ENCODE peak calls at places on chromosomes 7 and 10, in five cellular contexts. One of them, this sample, is unnamed.

GRCh38 chr7:69670701-69671100 is 72.4 kb downstream of the AUTS2 start:
- DNase-seq in psoas muscle: no peak
- DNase-seq in MG63: no peak
- DNase-seq in fibroblast of mammary gland: peak
- DNase-seq in activated T-helper 9 cell treated with anti-CD3 and anti-CD28 coated beads, Interleukin-2, amount 50 U/mL, for 16 hours: no peak
- DNase-seq in this sample: peak

GRCh38 chr7:66683770-66684123 is 55.1 kb downstream of the KCTD7 start:
- DNase-seq in fibroblast of mammary gland: no peak
- DNase-seq in activated T-helper 9 cell treated with anti-CD3 and anti-CD28 coated beads, Interleukin-2, amount 50 U/mL, for 16 hours: no peak
- DNase-seq in psoas muscle: no peak
- DNase-seq in MG63: no peak
- DNase-seq in this sample: no peak

GRCh38 chr10:115948415-115948814 is 324.6 kb downstream of the GFRA1 start:
- DNase-seq in fibroblast of mammary gland: peak
- DNase-seq in activated T-helper 9 cell treated with anti-CD3 and anti-CD28 coated beads, Interleukin-2, amount 50 U/mL, for 16 hours: no peak
- DNase-seq in MG63: no peak
- DNase-seq in psoas muscle: no peak
- DNase-seq in this sample: no peak

GRCh38 chr7:16433568-16434122 is 12.3 kb upstream of the CRPPA start:
- DNase-seq in activated T-helper 9 cell treated with anti-CD3 and anti-CD28 coated beads, Interleukin-2, amount 50 U/mL, for 16 hours: no peak
- DNase-seq in fibroblast of mammary gland: no peak
- DNase-seq in MG63: no peak
- DNase-seq in psoas muscle: no peak
- DNase-seq in this sample: no peak

GRCh38 chr7:23347007-23347681 is 48.0 kb downstream of the MALSU1 start:
- DNase-seq in fibroblast of mammary gland: no peak
- DNase-seq in psoas muscle: no peak
- DNase-seq in activated T-helper 9 cell treated with anti-CD3 and anti-CD28 coated beads, Interleukin-2, amount 50 U/mL, for 16 hours: no peak
- DNase-seq in MG63: peak
- DNase-seq in this sample: no peak

GRCh38 chr10:93030409-93030808 is 30.2 kb upstream of the CYP26C1 start:
- DNase-seq in MG63: no peak
- DNase-seq in psoas muscle: no peak
- DNase-seq in fibroblast of mammary gland: peak
- DNase-seq in activated T-helper 9 cell treated with anti-CD3 and anti-CD28 coated beads, Interleukin-2, amount 50 U/mL, for 16 hours: no peak
- DNase-seq in this sample: peak

GRCh38 chr7:12322287-12322902 is 81.3 kb downstream of the VWDE start:
- DNase-seq in activated T-helper 9 cell treated with anti-CD3 and anti-CD28 coated beads, Interleukin-2, amount 50 U/mL, for 16 hours: no peak
- DNase-seq in MG63: no peak
- DNase-seq in psoas muscle: no peak
- DNase-seq in fibroblast of mammary gland: peak
- DNase-seq in this sample: no peak

GRCh38 chr7:101243786-101244384 is 996 bp downstream of the FIS1 start:
- DNase-seq in MG63: no peak
- DNase-seq in psoas muscle: no peak
- DNase-seq in activated T-helper 9 cell treated with anti-CD3 and anti-CD28 coated beads, Interleukin-2, amount 50 U/mL, for 16 hours: no peak
- DNase-seq in fibroblast of mammary gland: peak
- DNase-seq in this sample: peak

GRCh38 chr10:97333601-97334369 is 744 bp downstream of the FRAT2 start:
- DNase-seq in MG63: peak
- DNase-seq in fibroblast of mammary gland: peak
- DNase-seq in psoas muscle: peak
- DNase-seq in activated T-helper 9 cell treated with anti-CD3 and anti-CD28 coated beads, Interleukin-2, amount 50 U/mL, for 16 hours: peak
- DNase-seq in this sample: peak

GRCh38 chr10:7412482-7413251 is 1.8 kb upstream of the SFMBT2 start:
- DNase-seq in MG63: no peak
- DNase-seq in activated T-helper 9 cell treated with anti-CD3 and anti-CD28 coated beads, Interleukin-2, amount 50 U/mL, for 16 hours: no peak
- DNase-seq in fibroblast of mammary gland: no peak
- DNase-seq in psoas muscle: peak
- DNase-seq in this sample: no peak

GRCh38 chr7:83936056-83936703 is 258.4 kb downstream of the SEMA3A start:
- DNase-seq in fibroblast of mammary gland: peak
- DNase-seq in psoas muscle: peak
- DNase-seq in MG63: peak
- DNase-seq in activated T-helper 9 cell treated with anti-CD3 and anti-CD28 coated beads, Interleukin-2, amount 50 U/mL, for 16 hours: no peak
- DNase-seq in this sample: peak

GRCh38 chr7:18494821-18495408 is 634 bp upstream of the HDAC9 start:
- DNase-seq in MG63: peak
- DNase-seq in fibroblast of mammary gland: peak
- DNase-seq in activated T-helper 9 cell treated with anti-CD3 and anti-CD28 coated beads, Interleukin-2, amount 50 U/mL, for 16 hours: no peak
- DNase-seq in psoas muscle: no peak
- DNase-seq in this sample: no peak

GRCh38 chr10:74500026-74500704 is 326.2 kb upstream of the KAT6B start:
- DNase-seq in psoas muscle: no peak
- DNase-seq in MG63: no peak
- DNase-seq in activated T-helper 9 cell treated with anti-CD3 and anti-CD28 coated beads, Interleukin-2, amount 50 U/mL, for 16 hours: no peak
- DNase-seq in fibroblast of mammary gland: peak
- DNase-seq in this sample: no peak

GRCh38 chr10:132037676-132037975 is 28.1 kb upstream of the JAKMIP3 start:
- DNase-seq in activated T-helper 9 cell treated with anti-CD3 and anti-CD28 coated beads, Interleukin-2, amount 50 U/mL, for 16 hours: no peak
- DNase-seq in MG63: no peak
- DNase-seq in psoas muscle: no peak
- DNase-seq in fibroblast of mammary gland: no peak
- DNase-seq in this sample: no peak

GRCh38 chr7:156327916-156328315 is 312.7 kb upstream of the RNF32 start:
- DNase-seq in psoas muscle: no peak
- DNase-seq in fibroblast of mammary gland: no peak
- DNase-seq in activated T-helper 9 cell treated with anti-CD3 and anti-CD28 coated beads, Interleukin-2, amount 50 U/mL, for 16 hours: no peak
- DNase-seq in MG63: no peak
- DNase-seq in this sample: no peak

GRCh38 chr10:123019941-123020703 is 11.3 kb downstream of the ACADSB start:
- DNase-seq in fibroblast of mammary gland: no peak
- DNase-seq in psoas muscle: no peak
- DNase-seq in activated T-helper 9 cell treated with anti-CD3 and anti-CD28 coated beads, Interleukin-2, amount 50 U/mL, for 16 hours: no peak
- DNase-seq in MG63: no peak
- DNase-seq in this sample: no peak

GRCh38 chr10:29555746-29556481 is 78.9 kb downstream of the SVIL start:
- DNase-seq in psoas muscle: no peak
- DNase-seq in activated T-helper 9 cell treated with anti-CD3 and anti-CD28 coated beads, Interleukin-2, amount 50 U/mL, for 16 hours: no peak
- DNase-seq in fibroblast of mammary gland: peak
- DNase-seq in MG63: peak
- DNase-seq in this sample: peak

GRCh38 chr10:11080564-11080984 is 62.9 kb downstream of the CELF2 start:
- DNase-seq in activated T-helper 9 cell treated with anti-CD3 and anti-CD28 coated beads, Interleukin-2, amount 50 U/mL, for 16 hours: no peak
- DNase-seq in fibroblast of mammary gland: no peak
- DNase-seq in psoas muscle: no peak
- DNase-seq in MG63: no peak
- DNase-seq in this sample: no peak

GRCh38 chr7:47357398-47357797 is 224.5 kb downstream of the TNS3 start:
- DNase-seq in psoas muscle: no peak
- DNase-seq in fibroblast of mammary gland: no peak
- DNase-seq in MG63: no peak
- DNase-seq in activated T-helper 9 cell treated with anti-CD3 and anti-CD28 coated beads, Interleukin-2, amount 50 U/mL, for 16 hours: no peak
- DNase-seq in this sample: no peak

GRCh38 chr7:106039486-106040060 is 72.5 kb downstream of the SYPL1 start:
- DNase-seq in fibroblast of mammary gland: peak
- DNase-seq in psoas muscle: no peak
- DNase-seq in MG63: peak
- DNase-seq in activated T-helper 9 cell treated with anti-CD3 and anti-CD28 coated beads, Interleukin-2, amount 50 U/mL, for 16 hours: no peak
- DNase-seq in this sample: no peak

GRCh38 chr7:25887266-25887665 is 264.7 kb upstream of the NFE2L3 start:
- DNase-seq in psoas muscle: no peak
- DNase-seq in fibroblast of mammary gland: no peak
- DNase-seq in activated T-helper 9 cell treated with anti-CD3 and anti-CD28 coated beads, Interleukin-2, amount 50 U/mL, for 16 hours: no peak
- DNase-seq in MG63: no peak
- DNase-seq in this sample: no peak

GRCh38 chr10:76012928-76013327 is 581.5 kb downstream of the LRMDA start:
- DNase-seq in MG63: no peak
- DNase-seq in fibroblast of mammary gland: no peak
- DNase-seq in activated T-helper 9 cell treated with anti-CD3 and anti-CD28 coated beads, Interleukin-2, amount 50 U/mL, for 16 hours: no peak
- DNase-seq in psoas muscle: no peak
- DNase-seq in this sample: no peak

GRCh38 chr7:33792041-33792440 is 113.3 kb upstream of the BMPER start:
- DNase-seq in activated T-helper 9 cell treated with anti-CD3 and anti-CD28 coated beads, Interleukin-2, amount 50 U/mL, for 16 hours: no peak
- DNase-seq in fibroblast of mammary gland: no peak
- DNase-seq in MG63: no peak
- DNase-seq in psoas muscle: no peak
- DNase-seq in this sample: no peak

GRCh38 chr7:41256186-41256945 is 446.5 kb downstream of the INHBA start:
- DNase-seq in activated T-helper 9 cell treated with anti-CD3 and anti-CD28 coated beads, Interleukin-2, amount 50 U/mL, for 16 hours: no peak
- DNase-seq in MG63: no peak
- DNase-seq in fibroblast of mammary gland: peak
- DNase-seq in psoas muscle: no peak
- DNase-seq in this sample: peak

GRCh38 chr7:120023494-120024167 is 249.3 kb upstream of the KCND2 start:
- DNase-seq in fibroblast of mammary gland: peak
- DNase-seq in psoas muscle: no peak
- DNase-seq in activated T-helper 9 cell treated with anti-CD3 and anti-CD28 coated beads, Interleukin-2, amount 50 U/mL, for 16 hours: no peak
- DNase-seq in MG63: no peak
- DNase-seq in this sample: no peak

GRCh38 chr10:14560274-14560673 is 214.4 kb downstream of the FAM107B start:
- DNase-seq in fibroblast of mammary gland: peak
- DNase-seq in MG63: peak
- DNase-seq in activated T-helper 9 cell treated with anti-CD3 and anti-CD28 coated beads, Interleukin-2, amount 50 U/mL, for 16 hours: peak
- DNase-seq in psoas muscle: no peak
- DNase-seq in this sample: peak

GRCh38 chr7:138919256-138919655 is 61.9 kb downstream of the KIAA1549 start:
- DNase-seq in MG63: no peak
- DNase-seq in psoas muscle: no peak
- DNase-seq in fibroblast of mammary gland: no peak
- DNase-seq in activated T-helper 9 cell treated with anti-CD3 and anti-CD28 coated beads, Interleukin-2, amount 50 U/mL, for 16 hours: no peak
- DNase-seq in this sample: no peak

GRCh38 chr10:11793762-11794479 is 29.2 kb upstream of the PROSER2 start:
- DNase-seq in activated T-helper 9 cell treated with anti-CD3 and anti-CD28 coated beads, Interleukin-2, amount 50 U/mL, for 16 hours: no peak
- DNase-seq in fibroblast of mammary gland: peak
- DNase-seq in MG63: peak
- DNase-seq in psoas muscle: no peak
- DNase-seq in this sample: peak

GRCh38 chr7:33054261-33054964 is 8.2 kb downstream of the NT5C3A start:
- DNase-seq in MG63: no peak
- DNase-seq in psoas muscle: no peak
- DNase-seq in activated T-helper 9 cell treated with anti-CD3 and anti-CD28 coated beads, Interleukin-2, amount 50 U/mL, for 16 hours: no peak
- DNase-seq in fibroblast of mammary gland: no peak
- DNase-seq in this sample: no peak

GRCh38 chr7:87575521-87575920 is 25.2 kb downstream of the ABCB1 start:
- DNase-seq in psoas muscle: no peak
- DNase-seq in activated T-helper 9 cell treated with anti-CD3 and anti-CD28 coated beads, Interleukin-2, amount 50 U/mL, for 16 hours: no peak
- DNase-seq in fibroblast of mammary gland: peak
- DNase-seq in MG63: peak
- DNase-seq in this sample: no peak

GRCh38 chr7:91310829-91311460 is 46.7 kb downstream of the FZD1 start:
- DNase-seq in activated T-helper 9 cell treated with anti-CD3 and anti-CD28 coated beads, Interleukin-2, amount 50 U/mL, for 16 hours: no peak
- DNase-seq in fibroblast of mammary gland: peak
- DNase-seq in psoas muscle: peak
- DNase-seq in MG63: no peak
- DNase-seq in this sample: no peak

GRCh38 chr7:155440018-155440410 is 17.9 kb upstream of the EN2 start:
- DNase-seq in psoas muscle: no peak
- DNase-seq in activated T-helper 9 cell treated with anti-CD3 and anti-CD28 coated beads, Interleukin-2, amount 50 U/mL, for 16 hours: no peak
- DNase-seq in fibroblast of mammary gland: no peak
- DNase-seq in MG63: no peak
- DNase-seq in this sample: no peak

GRCh38 chr7:139635521-139636240 is 112.2 kb downstream of the CLEC2L start:
- DNase-seq in psoas muscle: no peak
- DNase-seq in activated T-helper 9 cell treated with anti-CD3 and anti-CD28 coated beads, Interleukin-2, amount 50 U/mL, for 16 hours: peak
- DNase-seq in fibroblast of mammary gland: no peak
- DNase-seq in MG63: no peak
- DNase-seq in this sample: no peak

GRCh38 chr10:132142396-132143161 is 44.2 kb upstream of the DPYSL4 start:
- DNase-seq in activated T-helper 9 cell treated with anti-CD3 and anti-CD28 coated beads, Interleukin-2, amount 50 U/mL, for 16 hours: peak
- DNase-seq in MG63: peak
- DNase-seq in psoas muscle: peak
- DNase-seq in fibroblast of mammary gland: peak
- DNase-seq in this sample: no peak

GRCh38 chr10:108241166-108241565 is 1076.7 kb upstream of the SORCS1 start:
- DNase-seq in MG63: no peak
- DNase-seq in fibroblast of mammary gland: no peak
- DNase-seq in psoas muscle: no peak
- DNase-seq in activated T-helper 9 cell treated with anti-CD3 and anti-CD28 coated beads, Interleukin-2, amount 50 U/mL, for 16 hours: no peak
- DNase-seq in this sample: no peak

GRCh38 chr10:72719941-72720592 is 28.1 kb downstream of the MCU start:
- DNase-seq in psoas muscle: no peak
- DNase-seq in activated T-helper 9 cell treated with anti-CD3 and anti-CD28 coated beads, Interleukin-2, amount 50 U/mL, for 16 hours: no peak
- DNase-seq in MG63: peak
- DNase-seq in fibroblast of mammary gland: no peak
- DNase-seq in this sample: peak

GRCh38 chr10:49008505-49009202 is 69.0 kb upstream of the LRRC18 start:
- DNase-seq in psoas muscle: no peak
- DNase-seq in MG63: no peak
- DNase-seq in activated T-helper 9 cell treated with anti-CD3 and anti-CD28 coated beads, Interleukin-2, amount 50 U/mL, for 16 hours: no peak
- DNase-seq in fibroblast of mammary gland: no peak
- DNase-seq in this sample: no peak

GRCh38 chr7:30842542-30843451 is 68.9 kb upstream of the AQP1 start:
- DNase-seq in psoas muscle: no peak
- DNase-seq in fibroblast of mammary gland: peak
- DNase-seq in MG63: no peak
- DNase-seq in activated T-helper 9 cell treated with anti-CD3 and anti-CD28 coated beads, Interleukin-2, amount 50 U/mL, for 16 hours: no peak
- DNase-seq in this sample: no peak